ENCODE peak calls at places on chromosomes 3 and 15, in four cellular contexts. One of them, this sample, is unnamed.
A peak's percentile ranks its signal among the peaks of the same experiment; 100 is the strongest.

GRCh38 chr15:43235536-43235935 is 14.7 kb upstream of the EPB42 start:
- DNase-seq in endothelial cell of umbilical vein: no peak
- DNase-seq in Peyer's patch: no peak
- DNase-seq in spleen: no peak
- DNase-seq in this sample: no peak

GRCh38 chr3:13142552-13143380 is 69.5 kb upstream of the IQSEC1 start:
- DNase-seq in endothelial cell of umbilical vein: no peak
- DNase-seq in Peyer's patch: no peak
- DNase-seq in spleen: peak; percentile 43
- DNase-seq in this sample: peak; percentile 37

GRCh38 chr15:78103406-78104118 is 11.2 kb downstream of the SH2D7 start:
- DNase-seq in endothelial cell of umbilical vein: no peak
- DNase-seq in Peyer's patch: peak; percentile 57
- DNase-seq in spleen: peak; percentile 82
- DNase-seq in this sample: peak; percentile 58

GRCh38 chr15:87764461-87765236 is 491.9 kb downstream of the NTRK3 start:
- DNase-seq in endothelial cell of umbilical vein: no peak
- DNase-seq in Peyer's patch: no peak
- DNase-seq in spleen: no peak
- DNase-seq in this sample: no peak

GRCh38 chr3:83514130-83514914 is 1444.5 kb upstream of the CADM2 start:
- DNase-seq in endothelial cell of umbilical vein: no peak
- DNase-seq in Peyer's patch: no peak
- DNase-seq in spleen: no peak
- DNase-seq in this sample: no peak

GRCh38 chr3:133097214-133097613 is 59.0 kb downstream of the TMEM108 start:
- DNase-seq in endothelial cell of umbilical vein: no peak
- DNase-seq in Peyer's patch: no peak
- DNase-seq in spleen: no peak
- DNase-seq in this sample: no peak

GRCh38 chr15:51751687-51752683 is 588 bp downstream of the TMOD2 start:
- DNase-seq in endothelial cell of umbilical vein: peak; percentile 24
- DNase-seq in Peyer's patch: peak; percentile 53
- DNase-seq in spleen: peak; percentile 84
- DNase-seq in this sample: peak; percentile 71

GRCh38 chr3:173730391-173730790 is 332.8 kb downstream of the NLGN1 start:
- DNase-seq in endothelial cell of umbilical vein: no peak
- DNase-seq in Peyer's patch: no peak
- DNase-seq in spleen: no peak
- DNase-seq in this sample: no peak

GRCh38 chr3:50264964-50265485 is 3.9 kb upstream of the SEMA3B start:
- DNase-seq in endothelial cell of umbilical vein: no peak
- DNase-seq in Peyer's patch: no peak
- DNase-seq in spleen: no peak
- DNase-seq in this sample: no peak

GRCh38 chr3:144039661-144040060 is 68.0 kb downstream of the DIPK2A start:
- DNase-seq in endothelial cell of umbilical vein: no peak
- DNase-seq in Peyer's patch: no peak
- DNase-seq in spleen: no peak
- DNase-seq in this sample: no peak

GRCh38 chr3:162491957-162492356 is 995.3 kb downstream of the OTOL1 start:
- DNase-seq in endothelial cell of umbilical vein: no peak
- DNase-seq in Peyer's patch: no peak
- DNase-seq in spleen: no peak
- DNase-seq in this sample: no peak

GRCh38 chr3:47495111-47495510 is 18.4 kb downstream of the ELP6 start:
- DNase-seq in endothelial cell of umbilical vein: no peak
- DNase-seq in Peyer's patch: no peak
- DNase-seq in spleen: no peak
- DNase-seq in this sample: no peak

GRCh38 chr3:149726716-149727407 is 25.4 kb downstream of the COMMD2 start:
- DNase-seq in endothelial cell of umbilical vein: no peak
- DNase-seq in Peyer's patch: no peak
- DNase-seq in spleen: no peak
- DNase-seq in this sample: no peak

GRCh38 chr15:24878153-24878552 is 76.6 kb upstream of the SNRPN start:
- DNase-seq in endothelial cell of umbilical vein: peak; percentile 33
- DNase-seq in Peyer's patch: no peak
- DNase-seq in spleen: no peak
- DNase-seq in this sample: peak; percentile 62

GRCh38 chr15:74781673-74782595 is at the start of gene CSK:
- DNase-seq in endothelial cell of umbilical vein: peak; percentile 53
- DNase-seq in Peyer's patch: peak; percentile 65
- DNase-seq in spleen: peak; percentile 96
- DNase-seq in this sample: peak; percentile 86

GRCh38 chr3:61008168-61008737 is 243.0 kb downstream of the FHIT start:
- DNase-seq in endothelial cell of umbilical vein: no peak
- DNase-seq in Peyer's patch: no peak
- DNase-seq in spleen: no peak
- DNase-seq in this sample: no peak

GRCh38 chr15:63877713-63878271 is 44.0 kb upstream of the HERC1 start:
- DNase-seq in endothelial cell of umbilical vein: no peak
- DNase-seq in Peyer's patch: no peak
- DNase-seq in spleen: no peak
- DNase-seq in this sample: no peak

GRCh38 chr3:183244981-183245476 is 8.0 kb upstream of the B3GNT5 start:
- DNase-seq in endothelial cell of umbilical vein: peak; percentile 28
- DNase-seq in Peyer's patch: no peak
- DNase-seq in spleen: no peak
- DNase-seq in this sample: peak; percentile 46

GRCh38 chr3:125024817-125025216 is 31.0 kb downstream of the HEG1 start:
- DNase-seq in endothelial cell of umbilical vein: peak; percentile 74
- DNase-seq in Peyer's patch: no peak
- DNase-seq in spleen: no peak
- DNase-seq in this sample: no peak

GRCh38 chr3:190288836-190289235 is 33.4 kb downstream of the CLDN1 start:
- DNase-seq in endothelial cell of umbilical vein: no peak
- DNase-seq in Peyer's patch: no peak
- DNase-seq in spleen: no peak
- DNase-seq in this sample: no peak

GRCh38 chr3:59894425-59895146 is 844.8 kb upstream of the CFAP20DC start:
- DNase-seq in endothelial cell of umbilical vein: no peak
- DNase-seq in Peyer's patch: no peak
- DNase-seq in spleen: no peak
- DNase-seq in this sample: no peak

GRCh38 chr3:10599444-10599843 is 94.1 kb upstream of the ATP2B2 start:
- DNase-seq in endothelial cell of umbilical vein: no peak
- DNase-seq in Peyer's patch: no peak
- DNase-seq in spleen: no peak
- DNase-seq in this sample: no peak

GRCh38 chr15:51380999-51381806 is 39.7 kb downstream of the GLDN start:
- DNase-seq in endothelial cell of umbilical vein: peak; percentile 67
- DNase-seq in Peyer's patch: peak; percentile 25
- DNase-seq in spleen: no peak
- DNase-seq in this sample: peak; percentile 72

GRCh38 chr3:51704511-51704950 is 2.3 kb upstream of the GRM2 start:
- DNase-seq in endothelial cell of umbilical vein: no peak
- DNase-seq in Peyer's patch: no peak
- DNase-seq in spleen: peak; percentile 58
- DNase-seq in this sample: peak; percentile 52

GRCh38 chr3:126483321-126483761 is 7.7 kb upstream of the ZXDC start:
- DNase-seq in endothelial cell of umbilical vein: no peak
- DNase-seq in Peyer's patch: no peak
- DNase-seq in spleen: peak; percentile 65
- DNase-seq in this sample: no peak

GRCh38 chr3:10281951-10282350 is 10.8 kb downstream of the GHRL start:
- DNase-seq in endothelial cell of umbilical vein: no peak
- DNase-seq in Peyer's patch: no peak
- DNase-seq in spleen: no peak
- DNase-seq in this sample: no peak

GRCh38 chr3:128080323-128080898 is 28.2 kb downstream of the SEC61A1 start:
- DNase-seq in endothelial cell of umbilical vein: no peak
- DNase-seq in Peyer's patch: no peak
- DNase-seq in spleen: no peak
- DNase-seq in this sample: no peak

GRCh38 chr3:156471431-156471830 is 83.5 kb downstream of the SSR3 start:
- DNase-seq in endothelial cell of umbilical vein: peak; percentile 57
- DNase-seq in Peyer's patch: no peak
- DNase-seq in spleen: no peak
- DNase-seq in this sample: no peak

GRCh38 chr3:69091389-69092029 is 6.8 kb downstream of the ARL6IP5 start:
- DNase-seq in endothelial cell of umbilical vein: no peak
- DNase-seq in Peyer's patch: no peak
- DNase-seq in spleen: no peak
- DNase-seq in this sample: no peak

GRCh38 chr3:69095636-69096035 is 10.9 kb downstream of the ARL6IP5 start:
- DNase-seq in endothelial cell of umbilical vein: no peak
- DNase-seq in Peyer's patch: peak; percentile 67
- DNase-seq in spleen: no peak
- DNase-seq in this sample: no peak

GRCh38 chr3:69090021-69090420 is 5.3 kb downstream of the ARL6IP5 start:
- DNase-seq in endothelial cell of umbilical vein: peak; percentile 86
- DNase-seq in Peyer's patch: no peak
- DNase-seq in spleen: no peak
- DNase-seq in this sample: no peak

GRCh38 chr3:69094467-69095205 is 9.9 kb downstream of the ARL6IP5 start:
- DNase-seq in endothelial cell of umbilical vein: no peak
- DNase-seq in Peyer's patch: no peak
- DNase-seq in spleen: no peak
- DNase-seq in this sample: no peak

DNA sequence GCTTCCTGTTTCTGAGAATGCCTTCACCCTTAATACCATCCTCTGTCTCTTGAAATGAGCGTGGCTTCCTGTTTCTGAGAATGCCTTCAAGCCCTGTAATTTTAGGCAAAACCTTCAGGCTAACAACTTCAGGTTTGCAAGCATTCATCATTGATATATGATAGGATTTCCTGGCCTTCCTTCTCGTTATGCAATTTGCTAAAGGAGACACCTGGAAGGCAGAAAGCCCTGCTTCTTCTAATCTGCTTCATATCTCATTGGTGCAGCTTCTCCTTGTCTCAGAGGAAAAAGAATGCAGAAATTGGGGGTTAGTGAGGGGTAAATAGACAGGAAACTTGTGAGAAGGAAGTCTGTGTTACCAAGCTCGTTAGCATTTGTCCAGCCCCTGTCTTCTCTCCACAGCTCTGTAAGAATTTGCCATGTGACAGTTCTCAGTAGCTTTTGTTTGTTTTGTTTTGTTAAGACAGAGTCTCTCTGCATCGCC is 7.3 kb downstream of the ARL6IP5 start:
- DNase-seq in endothelial cell of umbilical vein: peak; percentile 58
- DNase-seq in Peyer's patch: peak; percentile 46
- DNase-seq in spleen: no peak
- DNase-seq in this sample: no peak
- H3K4me1 ChIP-seq in endothelial cell of umbilical vein: peaks cover 67% of the 10 kb centered on the region
- H3K4me1 ChIP-seq in Peyer's patch: peaks cover 27% of the 10 kb centered on the region
- H3K4me1 ChIP-seq in spleen: peaks cover 100% of the 10 kb centered on the region
- H3K4me1 ChIP-seq in this sample: peaks cover under 1% of the 10 kb centered on the region

GRCh38 chr3:170485696-170486095 is 67.0 kb downstream of the CLDN11 start:
- DNase-seq in endothelial cell of umbilical vein: no peak
- DNase-seq in Peyer's patch: no peak
- DNase-seq in spleen: no peak
- DNase-seq in this sample: no peak

GRCh38 chr3:170482199-170482598 is 63.5 kb downstream of the CLDN11 start:
- DNase-seq in endothelial cell of umbilical vein: no peak
- DNase-seq in Peyer's patch: no peak
- DNase-seq in spleen: no peak
- DNase-seq in this sample: no peak

GRCh38 chr3:170484869-170485268 is 66.2 kb downstream of the CLDN11 start:
- DNase-seq in endothelial cell of umbilical vein: no peak
- DNase-seq in Peyer's patch: no peak
- DNase-seq in spleen: no peak
- DNase-seq in this sample: no peak

GRCh38 chr3:170485294-170485693 is 66.6 kb downstream of the CLDN11 start:
- DNase-seq in endothelial cell of umbilical vein: no peak
- DNase-seq in Peyer's patch: no peak
- DNase-seq in spleen: no peak
- DNase-seq in this sample: no peak

GRCh38 chr3:170483485-170484262 is 65.0 kb downstream of the CLDN11 start:
- DNase-seq in endothelial cell of umbilical vein: no peak
- DNase-seq in Peyer's patch: no peak
- DNase-seq in spleen: no peak
- DNase-seq in this sample: no peak
- TF ChIP-seq CTCF in endothelial cell of umbilical vein: no peak
- TF ChIP-seq CTCF in Peyer's patch: no peak
- TF ChIP-seq CTCF in spleen: no peak
- TF ChIP-seq CTCF in this sample: no peak

GRCh38 chr3:193688845-193689714 is 96.1 kb downstream of the OPA1 start:
- DNase-seq in endothelial cell of umbilical vein: no peak
- DNase-seq in Peyer's patch: no peak
- DNase-seq in spleen: no peak
- DNase-seq in this sample: no peak

DNA sequence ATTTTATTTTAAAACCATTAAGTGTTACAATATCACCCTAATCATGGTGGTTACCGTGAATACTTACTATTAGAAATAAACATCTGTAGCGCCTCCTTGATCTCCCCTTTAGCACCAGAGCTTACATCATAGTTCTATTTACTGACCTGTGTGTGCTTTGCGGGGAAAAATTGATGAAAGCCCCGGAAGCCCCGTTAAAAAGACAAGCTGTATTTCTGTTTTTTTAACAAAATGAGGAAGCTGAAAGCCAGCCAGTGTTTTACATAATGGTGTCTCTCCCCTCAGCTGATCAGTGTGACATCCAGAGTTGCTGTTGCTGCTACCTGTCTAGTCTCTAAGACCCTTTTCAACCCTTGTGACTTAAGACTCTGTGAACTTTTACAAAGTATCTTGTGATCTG is 100.8 kb downstream of the OPA1 start:
- DNase-seq in endothelial cell of umbilical vein: no peak
- DNase-seq in Peyer's patch: peak; percentile 35
- DNase-seq in spleen: no peak
- DNase-seq in this sample: no peak
- TF ChIP-seq POLR2A in endothelial cell of umbilical vein: no peak
- TF ChIP-seq POLR2A in Peyer's patch: no peak
- TF ChIP-seq POLR2A in spleen: no peak
- TF ChIP-seq POLR2A in this sample: no peak

GRCh38 chr3:45604999-45605398 is 10.4 kb downstream of the LIMD1 start:
- DNase-seq in endothelial cell of umbilical vein: no peak
- DNase-seq in Peyer's patch: no peak
- DNase-seq in spleen: peak; percentile 15
- DNase-seq in this sample: no peak

GRCh38 chr3:45604596-45604995 is 10.0 kb downstream of the LIMD1 start:
- DNase-seq in endothelial cell of umbilical vein: no peak
- DNase-seq in Peyer's patch: no peak
- DNase-seq in spleen: no peak
- DNase-seq in this sample: no peak

GRCh38 chr3:45604066-45604465 is 9.5 kb downstream of the LIMD1 start:
- DNase-seq in endothelial cell of umbilical vein: no peak
- DNase-seq in Peyer's patch: no peak
- DNase-seq in spleen: peak; percentile 52
- DNase-seq in this sample: no peak

GRCh38 chr3:45606003-45606402 is 11.5 kb downstream of the LIMD1 start:
- DNase-seq in endothelial cell of umbilical vein: no peak
- DNase-seq in Peyer's patch: no peak
- DNase-seq in spleen: no peak
- DNase-seq in this sample: no peak

DNA sequence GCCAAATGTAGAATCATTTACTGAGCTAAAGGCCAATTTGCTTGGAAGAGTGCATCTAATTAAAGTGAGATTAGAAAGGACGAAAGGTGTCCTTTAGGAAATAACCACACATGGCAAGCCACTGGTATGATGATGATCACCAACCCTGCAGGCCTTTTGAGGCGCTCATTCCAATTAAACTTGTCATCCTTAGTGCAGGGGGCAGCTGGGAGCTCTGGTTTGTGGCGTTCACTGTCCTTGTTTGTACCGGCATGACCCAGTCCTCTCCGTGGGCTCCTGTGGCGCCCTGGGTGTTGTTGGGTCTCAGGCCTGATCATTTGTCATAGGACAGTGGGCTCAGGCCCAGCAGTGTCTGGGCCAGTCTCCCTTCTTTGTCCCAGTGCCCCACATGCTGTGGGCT is 11.0 kb downstream of the LIMD1 start:
- DNase-seq in endothelial cell of umbilical vein: no peak
- DNase-seq in Peyer's patch: no peak
- DNase-seq in spleen: no peak
- DNase-seq in this sample: no peak
- H3K4me1 ChIP-seq in endothelial cell of umbilical vein: peaks cover 8% of the 10 kb centered on the region
- H3K4me1 ChIP-seq in Peyer's patch: no peaks in the 10 kb centered on the region
- H3K4me1 ChIP-seq in spleen: peaks cover 96% of the 10 kb centered on the region
- H3K4me1 ChIP-seq in this sample: no peaks in the 10 kb centered on the region

This sample was measured in sigmoid colon.